ENCODE peak calls at places on chromosomes 13 and 19, in five cellular contexts. A, W, X, S and G are unnamed samples.

GRCh38 chr19:13689050-13689449 is 75.3 kb upstream of the MRI1 start:
- DNase-seq in A (peak), W (peak), X (peak), S (no peak), G (peak)

GRCh38 chr13:39612023-39612637 is 9.1 kb upstream of the LHFPL6 start:
- DNase-seq in A (peak), W (peak), X (peak), S (peak), G (peak)

GRCh38 chr19:28876604-28877123 is 336.3 kb downstream of the UQCRFS1 start:
- DNase-seq in A (no peak), W (no peak), X (no peak), S (no peak), G (no peak)

GRCh38 chr19:34459614-34460013 is 21.9 kb upstream of the WTIP start:
- DNase-seq in A (no peak), W (no peak), X (no peak), S (peak), G (no peak)

GRCh38 chr19:5096536-5096935 is 127.6 kb downstream of the KDM4B start:
- DNase-seq in A (no peak), W (no peak), X (no peak), S (no peak), G (no peak)

GRCh38 chr13:74187564-74187963 is 53.4 kb upstream of the KLF12 start:
- DNase-seq in A (no peak), W (no peak), X (no peak), S (peak), G (peak)

GRCh38 chr13:38308736-38309135 is 40.9 kb upstream of the UFM1 start:
- DNase-seq in A (no peak), W (no peak), X (no peak), S (peak), G (peak)

GRCh38 chr19:10289167-10289835 is 451 bp upstream of the ICAM5 start:
- DNase-seq in A (peak), W (peak), X (no peak), S (peak), G (peak)

GRCh38 chr13:39317284-39317683 is 279.0 kb downstream of the NHLRC3 start:
- DNase-seq in A (no peak), W (no peak), X (no peak), S (no peak), G (peak)

GRCh38 chr19:50221087-50221486 is 17.7 kb downstream of the MYH14 start:
- DNase-seq in A (no peak), W (no peak), X (no peak), S (no peak), G (no peak)

GRCh38 chr13:111186305-111186930 is 71.3 kb downstream of the ARHGEF7 start:
- DNase-seq in A (no peak), W (no peak), X (no peak), S (no peak), G (no peak)

GRCh38 chr19:3949997-3950859 is 17.4 kb downstream of the NMRK2 start:
- DNase-seq in A (no peak), W (no peak), X (no peak), S (no peak), G (no peak)

GRCh38 chr13:48078251-48078656 is 16.6 kb downstream of the MED4 start:
- DNase-seq in A (no peak), W (no peak), X (no peak), S (peak), G (no peak)

GRCh38 chr13:26819067-26819466 is 58.5 kb upstream of the GPR12 start:
- DNase-seq in A (no peak), W (no peak), X (no peak), S (no peak), G (no peak)

GRCh38 chr13:63124863-63125262 is 1709.2 kb upstream of the PCDH20 start:
- DNase-seq in A (no peak), W (no peak), X (no peak), S (peak), G (peak)

GRCh38 chr13:65597839-65598818 is 1632.0 kb downstream of the PCDH9 start:
- DNase-seq in A (no peak), W (no peak), X (no peak), S (peak), G (peak)

GRCh38 chr19:41354343-41354974 is 737 bp upstream of the TGFB1 start:
- DNase-seq in A (no peak), W (no peak), X (no peak), S (no peak), G (no peak)

DNA sequence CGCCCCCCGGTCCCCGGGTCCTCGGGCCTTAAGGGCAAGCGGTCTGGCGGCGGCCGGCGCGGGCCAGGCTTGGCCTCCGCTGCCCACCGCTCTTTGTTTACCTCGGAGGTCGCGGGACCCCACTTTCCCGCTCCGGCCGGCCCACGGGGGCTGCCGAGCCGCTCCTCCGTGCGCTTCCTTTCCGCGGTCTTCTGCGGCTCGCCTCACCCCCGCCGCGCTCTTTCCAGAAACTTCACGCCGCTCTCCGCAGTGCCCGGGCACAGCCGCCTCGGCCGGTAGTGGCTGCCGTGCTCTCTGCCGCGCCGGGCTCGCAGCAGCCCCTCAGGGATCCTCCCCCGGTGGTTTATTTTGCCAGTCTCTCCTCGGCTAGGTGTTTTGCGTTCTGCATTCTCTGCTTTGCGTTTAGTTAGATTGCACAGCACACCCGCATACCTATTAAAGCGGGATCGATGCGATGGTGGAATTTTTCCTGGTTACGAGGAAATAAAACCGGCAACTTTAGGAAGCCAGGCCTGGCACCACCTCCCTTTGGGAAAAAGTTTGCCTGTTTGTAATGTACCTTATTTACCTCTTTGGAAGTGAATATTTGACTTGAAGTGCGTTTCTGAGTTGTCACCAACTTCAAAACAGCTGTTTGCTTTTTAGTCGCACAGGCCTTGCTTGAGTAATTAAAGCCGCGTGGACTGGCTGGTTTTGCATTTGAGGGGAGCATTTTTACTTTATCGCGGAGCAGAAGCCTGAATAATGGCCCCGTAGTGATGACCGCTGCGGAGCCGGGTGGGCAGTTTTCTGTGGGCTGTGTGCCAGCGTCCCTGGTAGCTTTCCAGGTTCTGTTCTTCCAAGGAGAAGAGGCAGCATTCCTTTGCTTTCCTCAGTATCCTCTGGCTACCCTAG is 787 bp downstream of the NAA16 start:
- DNase-seq in A (no peak), W (no peak), X (peak), S (peak), G (peak)
- H4K8ac ChIP-seq in A (no peak), W (peak), X (no peak), S (peak), G (no peak)

GRCh38 chr19:39119830-39120229 is 5.8 kb upstream of the PAK4 start:
- DNase-seq in A (no peak), W (no peak), X (no peak), S (no peak), G (no peak)
- H2BK12ac ChIP-seq in A (no peak), W (no peak), X (no peak), S (no peak), G (no peak)

GRCh38 chr19:18342090-18342632 is 1.8 kb downstream of the PGPEP1 start:
- DNase-seq in A (no peak), W (no peak), X (no peak), S (peak), G (no peak)

GRCh38 chr19:18340990-18341868 is 831 bp downstream of the PGPEP1 start:
- DNase-seq in A (peak), W (peak), X (no peak), S (no peak), G (peak)

GRCh38 chr19:18339703-18340102 is 695 bp upstream of the PGPEP1 start:
- DNase-seq in A (peak), W (peak), X (no peak), S (no peak), G (peak)

GRCh38 chr19:18338471-18339001 is 1.9 kb upstream of the PGPEP1 start:
- DNase-seq in A (no peak), W (no peak), X (no peak), S (no peak), G (no peak)

GRCh38 chr19:18340237-18340989 is at the start of gene PGPEP1:
- DNase-seq in A (peak), W (peak), X (peak), S (peak), G (peak)
- H4K8ac ChIP-seq in A (no peak), W (peak), X (no peak), S (peak), G (peak)

GRCh38 chr13:20940083-20940482 is 37.5 kb upstream of the XPO4 start:
- DNase-seq in A (no peak), W (no peak), X (no peak), S (peak), G (peak)
- H2BK12ac ChIP-seq in A (no peak), W (no peak), X (no peak), S (no peak), G (no peak)

DNA sequence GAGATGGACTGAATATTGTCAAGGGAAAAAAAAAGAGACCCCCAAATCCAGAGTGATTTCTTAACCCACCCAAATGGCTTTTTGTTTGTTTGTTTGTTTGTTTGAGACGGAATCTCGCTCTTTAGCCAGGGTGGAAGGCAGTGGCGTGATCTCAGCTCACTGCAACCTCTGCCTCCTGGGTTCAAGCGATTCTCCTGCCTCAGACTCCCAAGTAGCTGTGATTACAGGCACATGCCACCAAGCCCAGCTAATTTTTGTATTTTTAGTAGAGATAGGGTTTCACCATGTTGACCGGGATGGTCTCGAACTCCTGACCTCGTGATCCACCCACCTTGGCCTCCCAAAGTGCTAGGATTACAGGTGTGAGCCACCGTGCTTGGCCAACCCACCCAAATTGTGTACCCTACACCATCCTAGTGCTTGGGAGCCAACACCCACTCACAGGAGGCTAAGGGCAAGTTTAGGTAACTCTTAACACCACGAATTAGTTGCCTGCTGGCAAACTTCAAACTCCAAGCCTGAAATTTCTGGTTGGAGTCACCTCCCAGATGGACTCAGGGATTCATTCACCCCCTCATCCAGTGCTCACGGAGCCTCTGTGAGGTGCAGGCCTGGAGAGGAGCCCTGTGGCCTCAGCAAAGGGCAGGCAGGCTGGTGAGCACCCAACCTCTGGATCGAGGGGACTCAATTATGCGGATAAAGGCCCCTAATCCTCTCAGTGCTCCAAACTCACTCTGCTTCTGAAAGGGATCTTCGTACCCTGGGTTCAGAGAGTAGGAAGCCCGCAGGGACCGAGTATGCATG is 37.6 kb downstream of the ACTN4 start:
- DNase-seq in A (no peak), W (no peak), X (no peak), S (no peak), G (no peak)
- H4K8ac ChIP-seq in A (no peak), W (peak), X (no peak), S (peak), G (peak)

DNA sequence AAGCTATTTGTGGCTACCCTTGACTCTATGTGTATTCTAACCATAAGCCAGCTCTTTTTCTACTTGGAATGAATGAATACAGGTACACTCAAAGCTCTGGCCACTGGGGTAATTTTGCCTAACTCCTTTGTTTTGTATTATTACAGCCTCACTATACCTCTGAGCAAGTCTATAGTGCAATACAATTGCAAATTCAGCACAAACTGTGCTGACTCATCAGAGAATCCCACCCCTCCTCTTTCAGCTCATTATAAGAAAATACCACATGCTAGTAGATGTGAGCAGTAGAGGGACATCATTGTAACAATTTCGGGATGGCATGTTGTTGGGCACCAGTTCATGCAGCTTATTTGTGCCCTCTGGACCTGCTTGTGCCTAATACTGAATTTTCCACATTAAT is 1382.2 kb downstream of the SLITRK5 start:
- DNase-seq in A (no peak), W (no peak), X (no peak), S (no peak), G (no peak)
- H2BK12ac ChIP-seq in A (no peak), W (no peak), X (no peak), S (no peak), G (no peak)

GRCh38 chr19:6423499-6424189 is 967 bp downstream of the KHSRP start:
- DNase-seq in A (peak), W (peak), X (no peak), S (peak), G (peak)
- H4K8ac ChIP-seq in A (no peak), W (no peak), X (no peak), S (peak), G (no peak)

GRCh38 chr13:93502987-93503386 is 276.4 kb downstream of the GPC6 start:
- DNase-seq in A (no peak), W (no peak), X (no peak), S (no peak), G (no peak)
- H2BK12ac ChIP-seq in A (no peak), W (no peak), X (no peak), S (no peak), G (no peak)

GRCh38 chr19:15775249-15775648 is 12.2 kb upstream of the OR10H5 start:
- DNase-seq in A (no peak), W (no peak), X (no peak), S (no peak), G (no peak)
- H4K8ac ChIP-seq in A (no peak), W (no peak), X (no peak), S (no peak), G (no peak)

GRCh38 chr13:105616313-105617075 is 919.0 kb downstream of the EFNB2 start:
- DNase-seq in A (no peak), W (no peak), X (no peak), S (no peak), G (no peak)
- H2BK12ac ChIP-seq in A (no peak), W (no peak), X (no peak), S (peak), G (no peak)